ENCODE peak calls at places on chromosomes 6 and 20, in six cellular contexts. U, C, T, Q, B and K are unnamed samples.

GRCh38 chr6:139881728-139882211 is 507.3 kb upstream of the CITED2 start:
- DNase-seq in U (no peak), C (no peak), T (no peak), Q (peak; percentile 71), B (peak; percentile 45), K (no peak)

GRCh38 chr6:26118999-26119398 is 31.8 kb downstream of the HFE start:
- DNase-seq in U (no peak), C (no peak), T (no peak), Q (peak; percentile 84), B (peak; percentile 87), K (no peak)

GRCh38 chr6:168778201-168778600 is 337.2 kb downstream of the SMOC2 start:
- DNase-seq in U (peak; percentile 83), C (no peak), T (no peak), Q (no peak), B (no peak), K (no peak)

GRCh38 chr6:161011509-161012480 is 20.2 kb downstream of the MAP3K4 start:
- DNase-seq in U (no peak), C (no peak), T (no peak), Q (no peak), B (no peak), K (no peak)

GRCh38 chr6:158879180-158879579 is 60.0 kb upstream of the EZR start:
- DNase-seq in U (no peak), C (no peak), T (peak; percentile 83), Q (peak; percentile 80), B (no peak), K (no peak)

GRCh38 chr6:147063469-147064031 is 140.7 kb upstream of the STXBP5 start:
- DNase-seq in U (no peak), C (no peak), T (no peak), Q (peak; percentile 88), B (peak; percentile 73), K (no peak)

GRCh38 chr20:5888051-5888450 is 62.3 kb downstream of the TRMT6 start:
- DNase-seq in U (no peak), C (no peak), T (no peak), Q (peak; percentile 42), B (peak; percentile 21), K (no peak)

GRCh38 chr20:62433655-62434054 is 6.3 kb upstream of the RBBP8NL start:
- DNase-seq in U (no peak), C (no peak), T (no peak), Q (peak; percentile 43), B (no peak), K (no peak)

GRCh38 chr20:53914091-53914860 is 156.1 kb downstream of the BCAS1 start:
- DNase-seq in U (no peak), C (no peak), T (no peak), Q (peak; percentile 66), B (no peak), K (no peak)

GRCh38 chr6:2839982-2840793 is 1.5 kb downstream of the SERPINB1 start:
- DNase-seq in U (no peak), C (no peak), T (no peak), Q (no peak), B (peak; percentile 76), K (no peak)

GRCh38 chr6:11413112-11413687 is 124.3 kb upstream of the TMEM170B start:
- DNase-seq in U (no peak), C (no peak), T (no peak), Q (peak; percentile 32), B (no peak), K (no peak)

GRCh38 chr6:85498596-85499258 is 48.8 kb downstream of the NT5E start:
- DNase-seq in U (no peak), C (no peak), T (no peak), Q (peak; percentile 90), B (peak; percentile 82), K (no peak)

GRCh38 chr6:131792091-131792496 is 15.7 kb upstream of the ENPP1 start:
- DNase-seq in U (no peak), C (no peak), T (peak; percentile 6), Q (peak; percentile 87), B (peak; percentile 38), K (no peak)

GRCh38 chr6:118186676-118187567 is 279.9 kb downstream of the SLC35F1 start:
- DNase-seq in U (no peak), C (no peak), T (no peak), Q (no peak), B (no peak), K (no peak)

GRCh38 chr6:146827216-146827928 is 228.6 kb downstream of the ADGB start:
- DNase-seq in U (no peak), C (no peak), T (no peak), Q (no peak), B (no peak), K (no peak)

GRCh38 chr6:145151624-145152023 is 583.7 kb downstream of the EPM2A start:
- DNase-seq in U (no peak), C (no peak), T (no peak), Q (no peak), B (no peak), K (no peak)

GRCh38 chr6:4925580-4925979 is 78.3 kb downstream of the RPP40 start:
- DNase-seq in U (peak; percentile 33), C (no peak), T (no peak), Q (no peak), B (no peak), K (no peak)

GRCh38 chr20:35144694-35145093 is 2.4 kb downstream of the EDEM2 start:
- DNase-seq in U (no peak), C (no peak), T (no peak), Q (no peak), B (no peak), K (no peak)

GRCh38 chr6:54473328-54473727 is 165.1 kb downstream of the TINAG start:
- DNase-seq in U (peak; percentile 32), C (no peak), T (no peak), Q (no peak), B (peak; percentile 65), K (no peak)

GRCh38 chr20:8646716-8647115 is 422.2 kb upstream of the PLCB4 start:
- DNase-seq in U (no peak), C (no peak), T (no peak), Q (peak; percentile 50), B (peak; percentile 31), K (no peak)